ENCODE peak calls at places on chromosomes 1 and 21, in six cellular contexts. D is colonic mucosa, C is PC-3, L is uterus, M is cardiac muscle cell, Y is dorsolateral prefrontal cortex. J is an unnamed sample. For H3K27me3, the result is how much of the 10 kb centered on the place peaks cover.

GRCh38 chr1:204398197-204399125 is 13.2 kb downstream of the PPP1R15B start:
- DNase-seq in C (peak), M (peak), L (no peak), Y (no peak), D (peak), J (no peak)

GRCh38 chr1:183604048-183604808 is 14.0 kb upstream of the NCF2 start:
- DNase-seq in M (no peak), L (no peak), Y (no peak), C (no peak), D (no peak), J (peak)

GRCh38 chr21:33861125-33861524 is 54.5 kb downstream of the ATP5PO start:
- DNase-seq in Y (no peak), D (no peak), C (no peak), L (no peak), M (no peak), J (no peak)

GRCh38 chr1:78004719-78005346 is at the start of gene DNAJB4:
- DNase-seq in C (peak), L (peak), M (peak), Y (no peak), D (peak), J (peak)

GRCh38 chr1:61951731-61952585 is 209.7 kb downstream of the PATJ start:
- DNase-seq in D (no peak), C (peak), Y (no peak), L (no peak), M (peak), J (no peak)

GRCh38 chr1:147627435-147628110 is 42.8 kb downstream of the ACP6 start:
- DNase-seq in M (peak), D (peak), C (peak), L (peak), Y (no peak), J (peak)

GRCh38 chr1:231973840-231974239 is 347.2 kb downstream of the DISC1 start:
- DNase-seq in D (no peak), L (no peak), M (no peak), C (no peak), Y (no peak), J (no peak)

GRCh38 chr1:63112155-63112914 is 210.0 kb upstream of the FOXD3 start:
- DNase-seq in C (peak), L (no peak), Y (no peak), M (no peak), D (no peak), J (no peak)

GRCh38 chr1:25875154-25875855 is at the start of gene PAQR7:
- DNase-seq in Y (peak), D (peak), M (peak), L (peak), C (peak), J (no peak)

GRCh38 chr1:46558141-46558963 is 6.9 kb upstream of the KNCN start:
- DNase-seq in M (peak), D (no peak), Y (no peak), L (no peak), C (no peak), J (no peak)

GRCh38 chr1:41830711-41831110 is 88.0 kb downstream of the HIVEP3 start:
- DNase-seq in M (no peak), Y (no peak), D (no peak), L (peak), C (no peak), J (no peak)

GRCh38 chr1:93616996-93617669 is 64.5 kb downstream of the BCAR3 start:
- DNase-seq in D (peak), Y (no peak), C (no peak), L (no peak), M (no peak), J (no peak)

GRCh38 chr21:26836546-26836945 is 8.7 kb downstream of the ADAMTS1 start:
- DNase-seq in M (no peak), D (no peak), Y (no peak), C (no peak), L (no peak), J (no peak)

GRCh38 chr21:33642896-33643657 is 776 bp downstream of the ITSN1 start:
- DNase-seq in L (peak), M (peak), Y (peak), C (peak), D (peak), J (no peak)

GRCh38 chr1:248862695-248863010 is 3.8 kb upstream of the ZNF692 start:
- DNase-seq in Y (no peak), C (peak), D (no peak), M (no peak), L (no peak), J (no peak)

GRCh38 chr21:41612674-41613250 is 104.8 kb upstream of the TMPRSS2 start:
- DNase-seq in L (peak), C (peak), Y (peak), M (peak), D (peak), J (peak)

GRCh38 chr1:185608166-185608565 is 126.0 kb upstream of the HMCN1 start:
- DNase-seq in Y (no peak), D (no peak), C (no peak), L (no peak), M (no peak), J (no peak)

GRCh38 chr1:106173101-106173500 is 883.4 kb upstream of the PRMT6 start:
- DNase-seq in D (no peak), Y (no peak), L (no peak), M (no peak), C (no peak), J (no peak)

GRCh38 chr1:243286409-243287127 is 30.7 kb downstream of the SDCCAG8 start:
- DNase-seq in Y (no peak), C (peak), M (no peak), D (no peak), L (no peak), J (no peak)

GRCh38 chr1:22141948-22142314 is 966 bp downstream of the WNT4 start:
- DNase-seq in L (no peak), M (peak), C (peak), Y (no peak), D (no peak), J (no peak)

GRCh38 chr1:11708554-11709350 is 17.2 kb downstream of the DRAXIN start:
- DNase-seq in Y (no peak), D (no peak), M (no peak), C (peak), L (no peak), J (no peak)

GRCh38 chr1:23370744-23371710 is 1.4 kb upstream of the ZNF436 start:
- DNase-seq in Y (no peak), D (no peak), L (no peak), C (peak), M (peak), J (no peak)
- TF ChIP-seq CTCF in Y (no peak), D (no peak), L (no peak), C (no peak), M (no peak), J (peak)

DNA sequence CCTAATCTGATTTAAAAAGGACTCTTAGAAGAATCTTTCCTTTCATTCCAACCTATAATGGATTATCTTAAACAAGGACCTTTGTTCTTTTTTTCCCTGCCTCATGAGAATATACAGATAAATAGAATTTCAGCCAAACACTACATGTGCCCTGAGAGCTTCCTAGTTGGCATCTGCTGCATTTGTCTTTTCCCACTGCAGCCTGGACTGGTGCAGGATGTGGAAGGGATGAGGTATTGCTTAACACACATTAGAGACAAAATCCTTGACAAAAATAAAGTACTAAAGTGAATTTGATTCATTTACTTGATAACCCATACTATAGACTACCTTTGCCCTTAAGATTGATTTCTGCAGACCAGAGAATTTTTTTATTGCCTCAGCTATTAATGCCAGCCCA is 59.5 kb downstream of the PALMD start:
- DNase-seq in L (no peak), Y (no peak), M (no peak), C (no peak), D (no peak), J (no peak)
- H3K27ac ChIP-seq in L (no peak), Y (no peak), M (no peak), C (no peak), D (no peak), J (no peak)

GRCh38 chr1:201397675-201398074 is 1.4 kb downstream of the LAD1 start:
- DNase-seq in L (no peak), M (no peak), D (peak), C (peak), Y (no peak), J (no peak)
- H3K27me3 ChIP-seq in L (under half), M (under half), D (under half), C (under half), Y (under half), J (half or more)

GRCh38 chr1:166136699-166137401 is 30.0 kb downstream of the FAM78B start:
- DNase-seq in M (no peak), C (no peak), L (no peak), D (no peak), Y (no peak), J (no peak)

GRCh38 chr1:166132496-166132895 is 34.3 kb downstream of the FAM78B start:
- DNase-seq in Y (no peak), M (no peak), D (no peak), L (no peak), C (no peak), J (no peak)

GRCh38 chr1:166133857-166134256 is 32.9 kb downstream of the FAM78B start:
- DNase-seq in C (no peak), D (no peak), M (no peak), L (no peak), Y (no peak), J (no peak)

GRCh38 chr1:166136252-166136651 is 30.5 kb downstream of the FAM78B start:
- DNase-seq in C (no peak), Y (no peak), D (no peak), L (no peak), M (no peak), J (no peak)

DNA sequence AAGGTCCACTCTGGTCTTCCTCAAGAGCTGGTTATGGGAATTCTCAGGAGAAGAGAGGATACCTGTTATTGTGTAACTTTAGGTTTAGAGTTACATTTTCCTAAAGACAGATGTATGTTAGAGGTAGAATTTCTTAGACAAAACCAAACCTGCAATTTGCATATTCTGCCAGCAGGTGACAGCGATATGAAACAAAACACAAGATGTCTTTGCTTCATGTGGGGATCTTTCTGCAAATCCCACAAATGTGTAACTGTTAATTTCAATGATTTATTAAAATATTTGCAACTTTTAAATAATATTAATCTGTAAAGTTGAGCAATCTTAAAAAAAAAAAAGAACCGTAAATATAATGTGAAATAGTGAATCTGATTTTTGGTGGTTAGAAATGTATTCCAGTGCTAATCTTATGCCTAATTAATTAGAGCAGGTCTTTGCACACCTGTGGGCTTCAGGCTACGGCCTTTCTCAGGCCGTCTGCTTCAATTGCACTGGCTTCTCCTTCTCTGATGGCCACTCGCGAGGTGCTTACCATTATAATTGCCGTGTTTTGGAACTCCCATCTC is 33.4 kb downstream of the FAM78B start:
- DNase-seq in D (peak), L (no peak), Y (no peak), C (peak), M (no peak), J (no peak)
- TF ChIP-seq CTCF in D (peak), L (no peak), Y (no peak), C (peak), M (peak), J (peak)

GRCh38 chr1:24643362-24644346 is 552 bp downstream of the SRRM1 start:
- DNase-seq in Y (no peak), L (no peak), M (peak), C (peak), D (peak), J (no peak)
- H3K27ac ChIP-seq in Y (peak), L (peak), M (peak), C (peak), D (peak), J (no peak)

GRCh38 chr1:18632218-18632588 is 1.6 kb downstream of the PAX7 start:
- DNase-seq in D (no peak), M (no peak), Y (no peak), C (no peak), L (no peak), J (no peak)

GRCh38 chr1:18632711-18633427 is 2.2 kb downstream of the PAX7 start:
- DNase-seq in D (no peak), C (no peak), Y (no peak), M (peak), L (no peak), J (no peak)

GRCh38 chr1:18635070-18635577 is 4.5 kb downstream of the PAX7 start:
- DNase-seq in Y (no peak), L (no peak), M (no peak), D (no peak), C (no peak), J (no peak)

GRCh38 chr1:18634276-18634675 is 3.6 kb downstream of the PAX7 start:
- DNase-seq in L (no peak), C (no peak), M (no peak), D (no peak), Y (no peak), J (no peak)

GRCh38 chr1:18633428-18634155 is 2.9 kb downstream of the PAX7 start:
- DNase-seq in M (no peak), D (no peak), L (no peak), Y (no peak), C (no peak), J (no peak)
- H3K27me3 ChIP-seq in M (half or more), D (half or more), L (under half), Y (half or more), C (half or more), J (half or more)

DNA sequence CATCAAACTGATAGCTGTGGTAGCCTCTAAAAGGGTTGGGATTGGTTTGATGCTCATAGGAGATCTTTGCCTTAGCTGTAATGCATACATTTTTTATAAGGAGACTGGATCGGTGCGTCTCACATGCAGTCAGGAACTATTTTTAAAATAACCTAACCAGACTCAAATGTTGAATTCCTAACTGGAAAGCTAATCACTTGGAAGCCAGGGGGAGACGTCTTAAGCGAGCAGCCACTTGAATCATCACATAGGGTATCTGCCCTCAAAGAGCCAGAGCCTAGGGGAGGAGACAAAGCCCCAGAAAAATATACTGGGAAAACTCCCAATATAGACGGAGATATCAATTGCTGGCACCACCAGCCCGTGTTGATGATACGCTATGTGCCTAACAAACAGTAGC is 61.7 kb upstream of the PUM1 start:
- DNase-seq in D (no peak), Y (no peak), M (peak), L (no peak), C (no peak), J (peak)
- TF ChIP-seq CTCF in D (no peak), Y (no peak), M (peak), L (no peak), C (no peak), J (peak)

GRCh38 chr1:31426249-31426922 is 13.4 kb downstream of the SERINC2 start:
- DNase-seq in L (no peak), C (peak), M (no peak), D (peak), Y (no peak), J (no peak)

GRCh38 chr1:31423418-31423947 is 10.5 kb downstream of the SERINC2 start:
- DNase-seq in M (no peak), Y (no peak), D (no peak), L (no peak), C (no peak), J (no peak)

GRCh38 chr1:31425301-31426081 is 12.5 kb downstream of the SERINC2 start:
- DNase-seq in C (no peak), Y (no peak), M (no peak), D (no peak), L (no peak), J (no peak)

GRCh38 chr1:31422505-31423319 is 9.7 kb downstream of the SERINC2 start:
- DNase-seq in D (peak), M (peak), Y (peak), C (peak), L (peak), J (peak)

DNA sequence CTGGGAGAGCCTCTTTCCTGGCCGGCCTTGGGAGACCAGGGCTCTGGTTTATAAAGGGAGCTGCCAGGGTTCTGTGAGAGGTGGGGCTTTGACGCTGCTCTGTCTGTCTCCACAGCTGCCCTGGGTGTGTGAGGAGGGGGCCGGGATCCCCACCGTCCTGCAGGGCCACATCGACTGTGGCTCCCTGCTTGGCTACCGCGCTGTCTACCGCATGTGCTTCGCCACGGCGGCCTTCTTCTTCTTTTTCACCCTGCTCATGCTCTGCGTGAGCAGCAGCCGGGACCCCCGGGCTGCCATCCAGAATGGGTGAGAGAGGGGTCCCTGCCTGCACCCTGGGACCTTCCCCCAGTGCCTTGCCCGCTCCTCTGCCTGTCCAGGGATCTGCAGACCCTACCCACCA is 11.6 kb downstream of the SERINC2 start:
- DNase-seq in D (no peak), M (no peak), C (no peak), Y (no peak), L (no peak), J (no peak)
- H3K27ac ChIP-seq in D (no peak), M (no peak), C (no peak), Y (no peak), L (no peak), J (no peak)

GRCh38 chr1:203103201-203103600 is 17.4 kb upstream of the MYOG start:
- DNase-seq in Y (no peak), D (no peak), C (no peak), M (no peak), L (no peak), J (no peak)
- H3K27me3 ChIP-seq in Y (under half), D (under half), C (under half), M (under half), L (under half), J (under half)